ENCODE peak calls at places on chromosome 7, in ten cellular contexts. E is GM12878, H is suprapubic skin, Q is stomach, S is transverse colon, N is HepG2, D is H1, I is sigmoid colon, K is esophagus muscularis mucosa, O is K562. F is an unnamed sample.

GRCh38 chr7:35185908-35186731 is 67.8 kb downstream of the TBX20 start:
- DNase-seq in E (no peak), H (no peak), Q (no peak), S (no peak), N (no peak), D (no peak), I (peak), K (no peak), O (peak), F (no peak)

GRCh38 chr7:3721422-3721821 is 420.4 kb downstream of the SDK1 start:
- DNase-seq in E (no peak), H (no peak), Q (no peak), S (no peak), N (no peak), D (no peak), I (no peak), K (no peak), O (no peak), F (no peak)

GRCh38 chr7:7585241-7585928 is 18.7 kb downstream of the MIOS start:
- DNase-seq in E (no peak), H (no peak), Q (no peak), S (no peak), N (no peak), D (no peak), I (no peak), K (no peak), O (no peak), F (no peak)

GRCh38 chr7:120156476-120156875 is 116.5 kb upstream of the KCND2 start:
- DNase-seq in E (no peak), H (no peak), Q (no peak), S (no peak), N (no peak), D (no peak), I (no peak), K (no peak), O (no peak), F (no peak)

GRCh38 chr7:130008941-130009847 is 42.0 kb downstream of the ZC3HC1 start:
- DNase-seq in E (no peak), H (peak), Q (peak), S (peak), N (peak), D (no peak), I (no peak), K (no peak), O (no peak), F (peak)

GRCh38 chr7:67019562-67020390 is 23.1 kb downstream of the TYW1 start:
- DNase-seq in E (no peak), H (no peak), Q (no peak), S (no peak), N (no peak), D (no peak), I (peak), K (no peak), O (peak), F (no peak)

GRCh38 chr7:108839091-108839490 is 269.4 kb downstream of the DNAJB9 start:
- DNase-seq in E (no peak), H (no peak), Q (no peak), S (no peak), N (no peak), D (no peak), I (no peak), K (no peak), O (no peak), F (no peak)

GRCh38 chr7:83579740-83580139 is 69.2 kb downstream of the SEMA3E start:
- DNase-seq in E (no peak), H (no peak), Q (no peak), S (no peak), N (no peak), D (no peak), I (no peak), K (no peak), O (no peak), F (no peak)

GRCh38 chr7:55109384-55110167 is 90.8 kb downstream of the EGFR start:
- DNase-seq in E (no peak), H (no peak), Q (peak), S (no peak), N (no peak), D (no peak), I (no peak), K (no peak), O (no peak), F (no peak)

GRCh38 chr7:8590791-8591190 is 157.4 kb downstream of the NXPH1 start:
- DNase-seq in E (no peak), H (no peak), Q (no peak), S (no peak), N (no peak), D (no peak), I (no peak), K (no peak), O (no peak), F (no peak)

GRCh38 chr7:17015575-17015974 is 133.8 kb upstream of the AGR3 start:
- DNase-seq in E (no peak), H (no peak), Q (no peak), S (no peak), N (peak), D (no peak), I (no peak), K (no peak), O (no peak), F (no peak)

GRCh38 chr7:13850185-13850752 is 139.2 kb downstream of the ETV1 start:
- DNase-seq in E (peak), H (no peak), Q (no peak), S (peak), N (no peak), D (no peak), I (no peak), K (no peak), O (peak), F (peak)

GRCh38 chr7:28135760-28136159 is 44.8 kb downstream of the JAZF1 start:
- DNase-seq in E (no peak), H (no peak), Q (no peak), S (no peak), N (no peak), D (no peak), I (no peak), K (no peak), O (no peak), F (no peak)

GRCh38 chr7:35716038-35716803 is 21.3 kb upstream of the HERPUD2 start:
- DNase-seq in E (no peak), H (no peak), Q (peak), S (no peak), N (no peak), D (no peak), I (no peak), K (no peak), O (no peak), F (no peak)

GRCh38 chr7:41104621-41105020 is 598.3 kb downstream of the INHBA start:
- DNase-seq in E (no peak), H (no peak), Q (no peak), S (no peak), N (no peak), D (no peak), I (no peak), K (no peak), O (no peak), F (no peak)

GRCh38 chr7:41323811-41324210 is 379.1 kb downstream of the INHBA start:
- DNase-seq in E (no peak), H (no peak), Q (no peak), S (no peak), N (no peak), D (no peak), I (no peak), K (no peak), O (no peak), F (no peak)

GRCh38 chr7:154928136-154929005 is 74.6 kb downstream of the PAXIP1 start:
- DNase-seq in E (peak), H (no peak), Q (peak), S (peak), N (peak), D (no peak), I (no peak), K (no peak), O (peak), F (no peak)
- TF ChIP-seq POLR2A in E (no peak), H (no peak), Q (no peak), S (peak), N (no peak), D (no peak), I (no peak), K (no peak), O (no peak), F (no peak)

GRCh38 chr7:30091431-30092386 is 43.1 kb upstream of the MTURN start:
- DNase-seq in E (no peak), H (no peak), Q (no peak), S (no peak), N (no peak), D (no peak), I (no peak), K (no peak), O (no peak), F (no peak)
- TF ChIP-seq POLR2AphosphoS5 in E (no peak), H (no peak), Q (no peak), S (no peak), N (no peak), D (no peak), I (no peak), K (no peak), O (no peak), F (no peak)

DNA sequence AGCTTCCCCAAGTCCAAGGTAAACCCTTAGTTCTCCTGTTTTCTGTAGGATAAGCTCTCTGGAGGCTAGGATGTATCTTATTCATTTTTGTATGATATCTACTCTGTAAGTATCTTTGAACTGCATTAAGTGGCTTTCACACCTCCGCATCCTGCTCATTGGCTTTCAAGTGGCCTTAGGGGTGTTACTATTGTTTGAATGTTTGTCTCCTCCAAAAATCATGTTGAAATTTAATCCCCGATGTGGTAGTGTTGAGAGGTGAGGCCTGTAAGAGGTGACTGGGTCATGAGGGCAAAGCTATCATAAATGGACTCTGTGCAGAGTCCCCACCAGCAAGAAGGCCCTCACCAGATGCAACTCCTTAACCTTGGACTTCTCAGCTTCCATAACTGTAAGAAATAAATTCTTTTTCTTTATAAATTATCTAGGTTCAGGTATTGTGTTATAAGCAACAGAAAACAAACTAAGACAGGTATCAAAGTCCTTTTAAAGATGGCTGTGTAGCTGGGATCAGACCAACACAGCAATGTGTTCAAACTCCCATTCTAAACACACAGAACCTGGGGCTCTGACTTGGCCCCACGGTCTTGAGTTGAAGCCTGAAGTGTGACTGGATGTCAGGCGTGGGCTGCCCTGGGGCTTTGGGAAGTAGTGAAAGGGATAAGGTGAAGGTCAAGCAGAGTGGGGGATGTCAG is 25.9 kb downstream of the TBXAS1 start:
- DNase-seq in E (no peak), H (no peak), Q (no peak), S (no peak), N (no peak), D (no peak), I (no peak), K (peak), O (no peak), F (no peak)
- TF ChIP-seq EP300 in E (no peak), H (no peak), Q (no peak), S (no peak), N (no peak), D (no peak), I (no peak), K (no peak), O (no peak), F (no peak)

GRCh38 chr7:334618-335357 is 44.8 kb downstream of the FOXL3 start:
- DNase-seq in E (no peak), H (no peak), Q (no peak), S (no peak), N (no peak), D (no peak), I (no peak), K (no peak), O (no peak), F (no peak)

GRCh38 chr7:332020-332517 is 42.1 kb downstream of the FOXL3 start:
- DNase-seq in E (no peak), H (no peak), Q (peak), S (no peak), N (no peak), D (no peak), I (peak), K (no peak), O (no peak), F (peak)

GRCh38 chr7:330554-331230 is 40.7 kb downstream of the FOXL3 start:
- DNase-seq in E (no peak), H (no peak), Q (no peak), S (no peak), N (no peak), D (no peak), I (peak), K (no peak), O (no peak), F (no peak)

GRCh38 chr7:333399-333776 is 43.4 kb downstream of the FOXL3 start:
- DNase-seq in E (no peak), H (no peak), Q (no peak), S (peak), N (peak), D (no peak), I (peak), K (no peak), O (no peak), F (no peak)

DNA sequence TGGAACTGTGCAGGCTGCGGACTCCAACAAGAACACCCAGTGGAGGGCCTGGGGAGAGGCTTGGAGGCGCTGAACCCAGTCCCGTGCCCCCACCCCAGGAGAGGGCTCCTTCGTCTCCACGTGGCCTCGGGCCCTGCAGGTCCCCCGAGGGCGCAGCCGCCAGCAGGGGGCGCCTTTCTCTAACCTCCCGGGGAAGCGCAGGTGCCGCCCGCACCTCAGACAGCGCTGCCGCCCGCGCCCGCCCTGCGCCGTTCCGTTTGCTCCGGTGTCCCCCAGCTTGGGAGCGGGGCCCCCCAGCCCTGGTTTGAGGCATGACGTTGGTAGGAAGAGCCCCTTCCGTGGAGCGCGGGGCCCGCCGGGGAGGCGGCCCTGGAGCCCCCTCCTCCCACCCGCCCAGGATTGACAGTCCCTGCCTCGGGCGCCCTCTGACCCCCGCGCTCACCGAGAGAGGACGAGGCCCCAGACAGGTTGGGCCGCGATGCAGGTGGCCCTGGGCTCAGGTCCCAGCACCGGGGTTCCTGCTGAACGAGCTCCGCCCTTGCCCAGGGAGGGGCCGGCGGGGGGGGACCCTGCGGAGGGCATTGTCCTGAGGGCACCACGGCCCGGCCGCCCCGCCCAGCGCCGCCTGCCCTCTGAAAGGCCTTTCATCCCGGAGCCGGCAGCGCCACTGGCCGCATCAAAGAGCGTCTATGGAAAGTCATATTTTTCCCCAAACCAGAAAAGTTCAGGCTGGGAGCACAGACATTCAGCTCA is 42.9 kb downstream of the FOXL3 start:
- DNase-seq in E (no peak), H (peak), Q (peak), S (peak), N (peak), D (peak), I (peak), K (no peak), O (peak), F (peak)
- TF ChIP-seq POLR2A in E (no peak), H (no peak), Q (no peak), S (peak), N (no peak), D (no peak), I (no peak), K (no peak), O (no peak), F (no peak)

GRCh38 chr7:127713758-127714157 is 61.8 kb downstream of the SND1 start:
- DNase-seq in E (no peak), H (no peak), Q (no peak), S (no peak), N (no peak), D (no peak), I (no peak), K (no peak), O (no peak), F (no peak)

GRCh38 chr7:127711872-127712271 is 59.9 kb downstream of the SND1 start:
- DNase-seq in E (no peak), H (no peak), Q (no peak), S (no peak), N (no peak), D (no peak), I (no peak), K (no peak), O (no peak), F (no peak)

GRCh38 chr7:127715272-127715671 is 63.3 kb downstream of the SND1 start:
- DNase-seq in E (no peak), H (no peak), Q (no peak), S (no peak), N (no peak), D (no peak), I (no peak), K (no peak), O (no peak), F (no peak)

GRCh38 chr7:127710635-127711034 is 58.6 kb downstream of the SND1 start:
- DNase-seq in E (no peak), H (no peak), Q (no peak), S (no peak), N (no peak), D (no peak), I (no peak), K (no peak), O (no peak), F (no peak)

GRCh38 chr7:127713006-127713405 is 61.0 kb downstream of the SND1 start:
- DNase-seq in E (no peak), H (no peak), Q (no peak), S (no peak), N (no peak), D (no peak), I (no peak), K (no peak), O (no peak), F (no peak)
- TF ChIP-seq POLR2AphosphoS5 in E (no peak), H (no peak), Q (no peak), S (no peak), N (no peak), D (no peak), I (no peak), K (no peak), O (no peak), F (no peak)

GRCh38 chr7:44293561-44294324 is 31.7 kb downstream of the CAMK2B start:
- DNase-seq in E (no peak), H (no peak), Q (peak), S (peak), N (no peak), D (no peak), I (peak), K (peak), O (no peak), F (peak)
- TF ChIP-seq EP300 in E (no peak), H (no peak), Q (no peak), S (no peak), N (no peak), D (no peak), I (no peak), K (no peak), O (no peak), F (no peak)

DNA sequence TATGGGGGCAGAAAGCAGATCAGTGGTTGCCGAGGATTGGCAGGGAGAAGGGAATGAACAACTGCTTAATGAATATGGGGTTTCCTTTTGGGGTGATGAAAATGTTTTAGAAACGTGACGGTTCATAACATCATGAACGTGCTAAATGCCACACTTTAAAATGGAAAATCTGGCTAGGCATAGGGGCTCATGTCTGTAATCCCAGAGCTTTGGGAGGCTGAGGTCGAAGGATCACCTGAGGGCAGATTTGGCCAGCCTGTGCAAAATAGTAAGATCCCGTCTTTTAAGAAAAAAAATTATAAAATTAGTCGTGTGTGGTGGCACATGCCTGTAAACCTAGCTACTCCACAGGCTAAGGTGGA is 3.1 kb downstream of the FAM3C start:
- DNase-seq in E (no peak), H (no peak), Q (no peak), S (no peak), N (no peak), D (no peak), I (no peak), K (no peak), O (no peak), F (no peak)
- TF ChIP-seq POLR2A in E (no peak), H (no peak), Q (no peak), S (no peak), N (no peak), D (no peak), I (no peak), K (no peak), O (no peak), F (no peak)